ENCODE peak calls at places on chromosomes 13 and 19, in nine cellular contexts. One of them, this sample, is unnamed.

GRCh38 chr13:88623150-88623549 is 952.0 kb downstream of the SLITRK5 start:
- DNase-seq in CD4-positive, alpha-beta memory T cell: no peak
- DNase-seq in lung: no peak
- DNase-seq in fibroblast of lung: no peak
- DNase-seq in gastrocnemius medialis: no peak
- DNase-seq in brain microvascular endothelial cell: no peak
- DNase-seq in stomach: no peak
- DNase-seq in GM23338: no peak
- DNase-seq in PC-3: no peak
- DNase-seq in this sample: no peak

GRCh38 chr19:32404939-32405430 is 585 bp upstream of the DPY19L3 start:
- DNase-seq in brain microvascular endothelial cell: peak; percentile 20
- DNase-seq in stomach: peak; percentile 69
- DNase-seq in lung: peak; percentile 72
- DNase-seq in fibroblast of lung: peak; percentile 43
- DNase-seq in PC-3: peak; percentile 19
- DNase-seq in CD4-positive, alpha-beta memory T cell: no peak
- DNase-seq in GM23338: no peak
- DNase-seq in gastrocnemius medialis: peak; percentile 17
- DNase-seq in this sample: peak; percentile 74

GRCh38 chr13:47239025-47239424 is 342.2 kb upstream of the HTR2A start:
- DNase-seq in PC-3: no peak
- DNase-seq in brain microvascular endothelial cell: no peak
- DNase-seq in CD4-positive, alpha-beta memory T cell: no peak
- DNase-seq in GM23338: no peak
- DNase-seq in gastrocnemius medialis: no peak
- DNase-seq in lung: no peak
- DNase-seq in stomach: no peak
- DNase-seq in fibroblast of lung: no peak
- DNase-seq in this sample: no peak

GRCh38 chr13:39765801-39766463 is 110.5 kb downstream of the COG6 start:
- DNase-seq in gastrocnemius medialis: no peak
- DNase-seq in fibroblast of lung: peak; percentile 39
- DNase-seq in GM23338: peak; percentile 56
- DNase-seq in stomach: peak; percentile 46
- DNase-seq in lung: peak; percentile 46
- DNase-seq in brain microvascular endothelial cell: no peak
- DNase-seq in PC-3: peak; percentile 40
- DNase-seq in CD4-positive, alpha-beta memory T cell: no peak
- DNase-seq in this sample: peak; percentile 45

GRCh38 chr13:19618925-19619324 is 14.5 kb upstream of the MPHOSPH8 start:
- DNase-seq in gastrocnemius medialis: no peak
- DNase-seq in CD4-positive, alpha-beta memory T cell: no peak
- DNase-seq in stomach: no peak
- DNase-seq in GM23338: peak; percentile 80
- DNase-seq in fibroblast of lung: peak; percentile 54
- DNase-seq in brain microvascular endothelial cell: peak; percentile 39
- DNase-seq in lung: no peak
- DNase-seq in PC-3: peak; percentile 66
- DNase-seq in this sample: peak; percentile 50

GRCh38 chr13:26440111-26440510 is 117.4 kb upstream of the WASF3 start:
- DNase-seq in GM23338: no peak
- DNase-seq in gastrocnemius medialis: no peak
- DNase-seq in fibroblast of lung: no peak
- DNase-seq in stomach: no peak
- DNase-seq in CD4-positive, alpha-beta memory T cell: no peak
- DNase-seq in PC-3: no peak
- DNase-seq in lung: no peak
- DNase-seq in brain microvascular endothelial cell: no peak
- DNase-seq in this sample: no peak

GRCh38 chr19:41376241-41376997 is at the start of gene TMEM91:
- DNase-seq in gastrocnemius medialis: no peak
- DNase-seq in fibroblast of lung: peak; percentile 44
- DNase-seq in GM23338: peak; percentile 82
- DNase-seq in stomach: peak; percentile 34
- DNase-seq in brain microvascular endothelial cell: peak; percentile 25
- DNase-seq in PC-3: no peak
- DNase-seq in lung: peak; percentile 59
- DNase-seq in CD4-positive, alpha-beta memory T cell: no peak
- DNase-seq in this sample: peak; percentile 65

GRCh38 chr13:113653264-113654174 is 4.5 kb downstream of the ATP4B start:
- DNase-seq in stomach: peak; percentile 24
- DNase-seq in gastrocnemius medialis: no peak
- DNase-seq in PC-3: peak; percentile 12
- DNase-seq in GM23338: no peak
- DNase-seq in lung: no peak
- DNase-seq in brain microvascular endothelial cell: no peak
- DNase-seq in CD4-positive, alpha-beta memory T cell: no peak
- DNase-seq in fibroblast of lung: no peak
- DNase-seq in this sample: no peak

GRCh38 chr19:29076963-29077362 is 136.0 kb downstream of the UQCRFS1 start:
- DNase-seq in PC-3: no peak
- DNase-seq in brain microvascular endothelial cell: no peak
- DNase-seq in CD4-positive, alpha-beta memory T cell: no peak
- DNase-seq in stomach: no peak
- DNase-seq in GM23338: no peak
- DNase-seq in fibroblast of lung: no peak
- DNase-seq in lung: no peak
- DNase-seq in gastrocnemius medialis: no peak
- DNase-seq in this sample: no peak

GRCh38 chr13:112244495-112245177 is 131.5 kb upstream of the SPACA7 start:
- DNase-seq in CD4-positive, alpha-beta memory T cell: no peak
- DNase-seq in stomach: no peak
- DNase-seq in lung: peak; percentile 22
- DNase-seq in fibroblast of lung: no peak
- DNase-seq in brain microvascular endothelial cell: no peak
- DNase-seq in gastrocnemius medialis: no peak
- DNase-seq in GM23338: no peak
- DNase-seq in PC-3: no peak
- DNase-seq in this sample: no peak

GRCh38 chr13:99275093-99275469 is 16.9 kb upstream of the GPR18 start:
- DNase-seq in lung: no peak
- DNase-seq in brain microvascular endothelial cell: peak; percentile 69
- DNase-seq in stomach: no peak
- DNase-seq in CD4-positive, alpha-beta memory T cell: peak; percentile 46
- DNase-seq in gastrocnemius medialis: no peak
- DNase-seq in GM23338: no peak
- DNase-seq in PC-3: peak; percentile 39
- DNase-seq in fibroblast of lung: peak; percentile 23
- DNase-seq in this sample: no peak

GRCh38 chr19:19087676-19088075 is 23.9 kb downstream of the SLC25A42 start:
- DNase-seq in fibroblast of lung: no peak
- DNase-seq in brain microvascular endothelial cell: no peak
- DNase-seq in PC-3: no peak
- DNase-seq in stomach: no peak
- DNase-seq in GM23338: no peak
- DNase-seq in CD4-positive, alpha-beta memory T cell: no peak
- DNase-seq in lung: no peak
- DNase-seq in gastrocnemius medialis: no peak
- DNase-seq in this sample: no peak

GRCh38 chr13:75474956-75475355 is 7.0 kb downstream of the TBC1D4 start:
- DNase-seq in gastrocnemius medialis: no peak
- DNase-seq in PC-3: no peak
- DNase-seq in fibroblast of lung: no peak
- DNase-seq in GM23338: no peak
- DNase-seq in stomach: no peak
- DNase-seq in lung: no peak
- DNase-seq in CD4-positive, alpha-beta memory T cell: no peak
- DNase-seq in brain microvascular endothelial cell: no peak
- DNase-seq in this sample: no peak

GRCh38 chr13:99605417-99606321 is 104.4 kb downstream of the TM9SF2 start:
- DNase-seq in GM23338: peak; percentile 75
- DNase-seq in stomach: peak; percentile 50
- DNase-seq in gastrocnemius medialis: peak; percentile 20
- DNase-seq in lung: peak; percentile 32
- DNase-seq in PC-3: peak; percentile 24
- DNase-seq in brain microvascular endothelial cell: no peak
- DNase-seq in CD4-positive, alpha-beta memory T cell: no peak
- DNase-seq in fibroblast of lung: no peak
- DNase-seq in this sample: peak; percentile 64

GRCh38 chr13:99256709-99257108 is 1.5 kb downstream of the GPR18 start:
- DNase-seq in lung: no peak
- DNase-seq in gastrocnemius medialis: no peak
- DNase-seq in brain microvascular endothelial cell: no peak
- DNase-seq in GM23338: no peak
- DNase-seq in fibroblast of lung: peak; percentile 15
- DNase-seq in stomach: no peak
- DNase-seq in PC-3: no peak
- DNase-seq in CD4-positive, alpha-beta memory T cell: no peak
- DNase-seq in this sample: peak; percentile 86

GRCh38 chr13:30422056-30422914 is at the start of gene UBE2L5:
- DNase-seq in stomach: peak; percentile 82
- DNase-seq in brain microvascular endothelial cell: peak; percentile 40
- DNase-seq in PC-3: peak; percentile 62
- DNase-seq in CD4-positive, alpha-beta memory T cell: peak; percentile 71
- DNase-seq in lung: peak; percentile 80
- DNase-seq in fibroblast of lung: peak; percentile 78
- DNase-seq in gastrocnemius medialis: peak; percentile 65
- DNase-seq in GM23338: peak; percentile 74
- DNase-seq in this sample: peak; percentile 92

GRCh38 chr13:41934120-41934519 is 26.8 kb downstream of the VWA8 start:
- DNase-seq in brain microvascular endothelial cell: no peak
- DNase-seq in lung: no peak
- DNase-seq in fibroblast of lung: no peak
- DNase-seq in PC-3: no peak
- DNase-seq in stomach: no peak
- DNase-seq in GM23338: no peak
- DNase-seq in CD4-positive, alpha-beta memory T cell: no peak
- DNase-seq in gastrocnemius medialis: no peak
- DNase-seq in this sample: no peak

GRCh38 chr19:4415352-4415751 is 12.9 kb downstream of the CHAF1A start:
- DNase-seq in lung: no peak
- DNase-seq in PC-3: no peak
- DNase-seq in CD4-positive, alpha-beta memory T cell: no peak
- DNase-seq in stomach: no peak
- DNase-seq in fibroblast of lung: no peak
- DNase-seq in brain microvascular endothelial cell: no peak
- DNase-seq in GM23338: peak; percentile 57
- DNase-seq in gastrocnemius medialis: no peak
- DNase-seq in this sample: peak; percentile 30

GRCh38 chr19:44850641-44851109 is 4.6 kb downstream of the NECTIN2 start:
- DNase-seq in lung: no peak
- DNase-seq in GM23338: no peak
- DNase-seq in brain microvascular endothelial cell: no peak
- DNase-seq in fibroblast of lung: no peak
- DNase-seq in CD4-positive, alpha-beta memory T cell: no peak
- DNase-seq in stomach: peak; percentile 62
- DNase-seq in gastrocnemius medialis: no peak
- DNase-seq in PC-3: no peak
- DNase-seq in this sample: no peak

GRCh38 chr13:75368167-75368566 is 113.8 kb downstream of the TBC1D4 start:
- DNase-seq in fibroblast of lung: peak; percentile 93
- DNase-seq in stomach: no peak
- DNase-seq in CD4-positive, alpha-beta memory T cell: no peak
- DNase-seq in brain microvascular endothelial cell: peak; percentile 88
- DNase-seq in lung: no peak
- DNase-seq in gastrocnemius medialis: no peak
- DNase-seq in GM23338: no peak
- DNase-seq in PC-3: peak; percentile 65
- DNase-seq in this sample: peak; percentile 94

DNA sequence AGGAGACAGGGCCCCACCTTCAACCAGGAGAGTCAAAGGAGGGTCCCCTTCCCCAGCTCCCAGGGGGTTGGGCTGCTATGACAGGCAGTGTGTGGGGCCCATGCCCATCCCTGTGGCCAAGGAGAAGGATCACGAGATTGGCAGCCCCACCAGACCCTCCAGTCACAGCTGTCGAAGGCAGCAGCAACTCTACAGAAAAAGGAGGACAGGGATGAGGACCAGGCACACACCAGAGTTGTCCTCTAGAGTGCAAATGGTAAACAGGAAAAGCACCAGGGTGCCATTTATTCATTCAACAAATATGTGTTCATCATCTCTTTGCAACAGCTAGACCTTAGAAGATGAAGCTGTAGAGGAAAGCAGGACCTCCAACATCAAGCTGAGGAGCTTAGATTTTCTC is 4.1 kb downstream of the PTH2 start:
- DNase-seq in GM23338: no peak
- DNase-seq in PC-3: no peak
- DNase-seq in stomach: no peak
- DNase-seq in CD4-positive, alpha-beta memory T cell: no peak
- DNase-seq in gastrocnemius medialis: no peak
- DNase-seq in fibroblast of lung: no peak
- DNase-seq in lung: no peak
- DNase-seq in brain microvascular endothelial cell: no peak
- DNase-seq in this sample: no peak
- H3K27me3 ChIP-seq in GM23338: peaks cover 29% of the 10 kb centered on the region
- H3K27me3 ChIP-seq in PC-3: peaks cover 87% of the 10 kb centered on the region
- H3K27me3 ChIP-seq in stomach: peaks cover 18% of the 10 kb centered on the region
- H3K27me3 ChIP-seq in CD4-positive, alpha-beta memory T cell: peaks cover 40% of the 10 kb centered on the region
- H3K27me3 ChIP-seq in gastrocnemius medialis: peaks cover 65% of the 10 kb centered on the region
- H3K27me3 ChIP-seq in fibroblast of lung: peaks cover 61% of the 10 kb centered on the region
- H3K27me3 ChIP-seq in lung: peaks cover 9% of the 10 kb centered on the region
- H3K27me3 ChIP-seq in brain microvascular endothelial cell: peaks cover 44% of the 10 kb centered on the region
- H3K27me3 ChIP-seq in this sample: peaks cover 75% of the 10 kb centered on the region

GRCh38 chr19:54392078-54392477 is 23.2 kb upstream of the TTYH1 start:
- DNase-seq in CD4-positive, alpha-beta memory T cell: no peak
- DNase-seq in fibroblast of lung: no peak
- DNase-seq in gastrocnemius medialis: no peak
- DNase-seq in stomach: no peak
- DNase-seq in PC-3: no peak
- DNase-seq in lung: no peak
- DNase-seq in GM23338: no peak
- DNase-seq in brain microvascular endothelial cell: no peak
- DNase-seq in this sample: no peak
- H3K27me3 ChIP-seq in CD4-positive, alpha-beta memory T cell: no peaks in the 10 kb centered on the region
- H3K27me3 ChIP-seq in fibroblast of lung: no peaks in the 10 kb centered on the region
- H3K27me3 ChIP-seq in gastrocnemius medialis: peaks cover 5% of the 10 kb centered on the region
- H3K27me3 ChIP-seq in stomach: no peaks in the 10 kb centered on the region
- H3K27me3 ChIP-seq in PC-3: peaks cover 38% of the 10 kb centered on the region
- H3K27me3 ChIP-seq in lung: peaks cover 5% of the 10 kb centered on the region
- H3K27me3 ChIP-seq in GM23338: peaks cover 23% of the 10 kb centered on the region
- H3K27me3 ChIP-seq in brain microvascular endothelial cell: no peaks in the 10 kb centered on the region
- H3K27me3 ChIP-seq in this sample: peaks cover 35% of the 10 kb centered on the region

DNA sequence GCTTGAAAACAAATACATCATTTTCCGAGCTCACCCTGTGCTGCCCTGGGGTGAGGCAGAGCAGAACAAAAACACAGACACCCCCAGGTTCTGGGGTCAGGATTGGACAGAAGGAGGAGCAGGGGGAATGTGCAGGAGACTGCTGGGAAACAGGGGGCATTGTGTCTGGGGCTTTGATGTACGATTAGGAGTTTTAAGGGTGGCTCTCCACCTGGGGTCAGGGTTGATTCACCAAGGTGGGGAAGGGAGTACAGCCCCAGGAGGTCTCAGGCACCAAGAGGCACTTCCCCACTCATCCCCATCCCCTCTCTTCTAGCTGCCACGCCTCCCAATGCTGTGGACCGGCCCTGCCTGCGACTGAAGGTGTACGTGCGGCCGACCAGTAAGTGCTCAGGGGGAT is 12.6 kb downstream of the EFNA2 start:
- DNase-seq in fibroblast of lung: no peak
- DNase-seq in brain microvascular endothelial cell: no peak
- DNase-seq in lung: no peak
- DNase-seq in gastrocnemius medialis: no peak
- DNase-seq in CD4-positive, alpha-beta memory T cell: no peak
- DNase-seq in GM23338: no peak
- DNase-seq in stomach: no peak
- DNase-seq in PC-3: no peak
- DNase-seq in this sample: no peak
- H3K27me3 ChIP-seq in fibroblast of lung: no peaks in the 10 kb centered on the region
- H3K27me3 ChIP-seq in brain microvascular endothelial cell: peaks cover 12% of the 10 kb centered on the region
- H3K27me3 ChIP-seq in lung: peaks cover 6% of the 10 kb centered on the region
- H3K27me3 ChIP-seq in gastrocnemius medialis: peaks cover 31% of the 10 kb centered on the region
- H3K27me3 ChIP-seq in CD4-positive, alpha-beta memory T cell: peaks cover 6% of the 10 kb centered on the region
- H3K27me3 ChIP-seq in GM23338: peaks cover 4% of the 10 kb centered on the region
- H3K27me3 ChIP-seq in stomach: peaks cover 6% of the 10 kb centered on the region
- H3K27me3 ChIP-seq in PC-3: no peaks in the 10 kb centered on the region
- H3K27me3 ChIP-seq in this sample: peaks cover 21% of the 10 kb centered on the region

GRCh38 chr19:584240-585001 is 5.3 kb upstream of the HCN2 start:
- DNase-seq in fibroblast of lung: peak; percentile 39
- DNase-seq in gastrocnemius medialis: no peak
- DNase-seq in GM23338: peak; percentile 81
- DNase-seq in lung: no peak
- DNase-seq in PC-3: peak; percentile 44
- DNase-seq in brain microvascular endothelial cell: no peak
- DNase-seq in stomach: peak; percentile 56
- DNase-seq in CD4-positive, alpha-beta memory T cell: peak; percentile 59
- DNase-seq in this sample: peak; percentile 66
- H3K27me3 ChIP-seq in fibroblast of lung: peaks cover 6% of the 10 kb centered on the region
- H3K27me3 ChIP-seq in gastrocnemius medialis: peaks cover 16% of the 10 kb centered on the region
- H3K27me3 ChIP-seq in GM23338: peaks cover 12% of the 10 kb centered on the region
- H3K27me3 ChIP-seq in lung: no peaks in the 10 kb centered on the region
- H3K27me3 ChIP-seq in PC-3: peaks cover 7% of the 10 kb centered on the region
- H3K27me3 ChIP-seq in brain microvascular endothelial cell: no peaks in the 10 kb centered on the region
- H3K27me3 ChIP-seq in stomach: peaks cover 14% of the 10 kb centered on the region
- H3K27me3 ChIP-seq in CD4-positive, alpha-beta memory T cell: peaks cover 6% of the 10 kb centered on the region
- H3K27me3 ChIP-seq in this sample: no peaks in the 10 kb centered on the region